ENCODE peak calls at places on chromosomes 16 and 17, in nine cellular contexts. N is tibial nerve; K is Peyer's patch; M is IMR-90; Q is left lung; O is HCT116; X is CD8-positive, alpha-beta T cell; E is stomach; P is mammary epithelial cell. W is an unnamed sample.
A peak's percentile ranks its signal among the peaks of the same experiment; 100 is the strongest.

GRCh38 chr17:4249452-4250029 is 14.2 kb downstream of the ANKFY1 start:
- DNase-seq in E (no peak), K (no peak), Q (no peak), O (no peak), N (no peak), X (no peak), M (peak; percentile 38), P (peak; percentile 32), W (no peak)

GRCh38 chr17:38606646-38607611 is 1.2 kb upstream of the SRCIN1 start:
- DNase-seq in O (no peak), Q (no peak), E (peak; percentile 49), K (no peak), M (no peak), N (no peak), X (no peak), P (no peak), W (no peak)

GRCh38 chr16:78396046-78396445 is 296.6 kb downstream of the WWOX start:
- DNase-seq in Q (no peak), X (no peak), M (no peak), N (no peak), P (no peak), O (peak; percentile 3), E (no peak), K (no peak), W (no peak)

GRCh38 chr17:19706791-19707727 is 9.3 kb downstream of the SLC47A2 start:
- DNase-seq in Q (no peak), N (no peak), K (no peak), P (peak; percentile 68), O (no peak), E (no peak), M (no peak), X (no peak), W (no peak)

GRCh38 chr17:42135664-42136653 is 13.4 kb downstream of the HSPB9 start:
- DNase-seq in Q (peak; percentile 89), X (no peak), E (peak; percentile 91), M (peak; percentile 85), P (peak; percentile 37), N (no peak), K (peak; percentile 66), O (peak; percentile 7), W (peak; percentile 90)

GRCh38 chr17:60598001-60598736 is 1.8 kb upstream of the PPM1D start:
- DNase-seq in K (no peak), P (no peak), X (no peak), N (no peak), E (no peak), M (no peak), Q (no peak), O (no peak), W (no peak)

GRCh38 chr17:71649986-71650385 is 470.8 kb upstream of the SOX9 start:
- DNase-seq in Q (no peak), X (no peak), P (no peak), N (no peak), E (no peak), O (no peak), M (peak; percentile 86), K (no peak), W (no peak)

GRCh38 chr16:64882385-64882784 is 239.5 kb downstream of the CDH11 start:
- DNase-seq in P (no peak), M (no peak), N (no peak), K (no peak), O (no peak), Q (no peak), E (no peak), X (no peak), W (no peak)

GRCh38 chr16:67243481-67243880 is 3.8 kb downstream of the FHOD1 start:
- DNase-seq in X (no peak), Q (no peak), M (no peak), O (no peak), K (no peak), P (no peak), N (no peak), E (no peak), W (no peak)

GRCh38 chr17:4199818-4200402 is 56.9 kb downstream of the CYB5D2 start:
- DNase-seq in P (peak; percentile 13), X (peak; percentile 43), N (no peak), M (peak; percentile 42), K (no peak), E (no peak), O (peak; percentile 18), Q (no peak), W (no peak)

GRCh38 chr16:76614255-76614654 is 337.1 kb downstream of the CNTNAP4 start:
- DNase-seq in P (no peak), K (no peak), X (no peak), Q (no peak), E (no peak), N (no peak), O (no peak), M (no peak), W (no peak)

GRCh38 chr16:57041182-57042156 is 50.9 kb upstream of the CPNE2 start:
- DNase-seq in P (no peak), Q (no peak), K (peak; percentile 89), E (peak; percentile 43), O (no peak), N (no peak), X (peak; percentile 84), M (no peak), W (no peak)

GRCh38 chr16:23869052-23869451 is 33.3 kb downstream of the PRKCB start:
- DNase-seq in Q (no peak), X (peak; percentile 28), P (no peak), M (no peak), O (no peak), E (no peak), N (no peak), K (no peak), W (no peak)

GRCh38 chr16:22337045-22337444 is 37.4 kb downstream of the CDR2 start:
- DNase-seq in O (no peak), K (no peak), P (no peak), N (no peak), M (no peak), E (no peak), Q (no peak), X (no peak), W (no peak)

GRCh38 chr16:57474671-57475661 is 11.3 kb downstream of the DOK4 start:
- DNase-seq in P (no peak), N (no peak), O (no peak), K (no peak), M (no peak), X (no peak), Q (no peak), E (no peak), W (no peak)

GRCh38 chr16:1379863-1380174 is 28.1 kb downstream of the GNPTG start:
- DNase-seq in M (no peak), P (no peak), E (no peak), N (no peak), O (no peak), K (no peak), Q (no peak), X (no peak), W (no peak)

GRCh38 chr17:28521296-28522085 is 15.3 kb downstream of the FOXN1 start:
- DNase-seq in Q (no peak), O (no peak), K (no peak), X (no peak), P (no peak), M (no peak), N (no peak), E (no peak), W (no peak)

GRCh38 chr17:57585341-57586098 is 159.6 kb downstream of the CCDC182 start:
- DNase-seq in E (no peak), N (no peak), Q (no peak), K (no peak), X (no peak), P (no peak), O (no peak), M (no peak), W (no peak)

GRCh38 chr16:50457979-50458461 is 89.2 kb upstream of the BRD7 start:
- DNase-seq in X (no peak), Q (no peak), P (no peak), O (no peak), N (no peak), M (no peak), K (no peak), E (no peak), W (no peak)
- H3K9me3 ChIP-seq in X (no peaks in the 10 kb centered on the region), Q (no peaks in the 10 kb centered on the region), P (no peaks in the 10 kb centered on the region), O (no peaks in the 10 kb centered on the region), N (no peaks in the 10 kb centered on the region), M (no peaks in the 10 kb centered on the region), K (no peaks in the 10 kb centered on the region), E (no peaks in the 10 kb centered on the region), W (no peaks in the 10 kb centered on the region)

GRCh38 chr17:30821751-30822723 is 2.5 kb downstream of the CRLF3 start:
- DNase-seq in X (no peak), N (no peak), Q (no peak), O (no peak), P (no peak), M (no peak), E (no peak), K (no peak), W (no peak)

GRCh38 chr17:30816165-30816564 is 8.3 kb downstream of the CRLF3 start:
- DNase-seq in N (no peak), Q (no peak), M (no peak), K (no peak), X (no peak), O (no peak), E (no peak), P (no peak), W (no peak)

GRCh38 chr17:30824002-30824355 is 513 bp downstream of the CRLF3 start:
- DNase-seq in N (no peak), M (no peak), O (no peak), Q (peak; percentile 43), K (no peak), E (no peak), X (peak; percentile 27), P (peak; percentile 30), W (no peak)

GRCh38 chr17:30823425-30823824 is 1.1 kb downstream of the CRLF3 start:
- DNase-seq in P (no peak), Q (no peak), N (no peak), E (no peak), X (no peak), M (no peak), K (no peak), O (no peak), W (no peak)

GRCh38 chr17:30819941-30820705 is 4.4 kb downstream of the CRLF3 start:
- DNase-seq in K (no peak), N (no peak), P (no peak), M (peak; percentile 9), O (no peak), E (no peak), X (no peak), Q (no peak), W (no peak)
- H3K4me1 ChIP-seq in K (peaks cover 3% of the 10 kb centered on the region), N (peaks cover 9% of the 10 kb centered on the region), P (peaks cover 16% of the 10 kb centered on the region), M (peaks cover 3% of the 10 kb centered on the region), O (peaks cover 7% of the 10 kb centered on the region), E (peaks cover 26% of the 10 kb centered on the region), X (peaks cover 65% of the 10 kb centered on the region), Q (peaks cover 10% of the 10 kb centered on the region), W (peaks cover 51% of the 10 kb centered on the region)

GRCh38 chr16:86509759-86510464 is 415 bp upstream of the FOXF1 start:
- DNase-seq in X (no peak), N (no peak), O (no peak), Q (peak; percentile 69), M (peak; percentile 96), K (peak; percentile 20), E (peak; percentile 46), P (peak; percentile 23), W (no peak)
- H3K27me3 ChIP-seq in X (peaks cover 8% of the 10 kb centered on the region), N (peaks cover 10% of the 10 kb centered on the region), O (peaks cover under 1% of the 10 kb centered on the region), Q (peaks cover 81% of the 10 kb centered on the region), M (no peaks in the 10 kb centered on the region), K (peaks cover 5% of the 10 kb centered on the region), E (peaks cover 100% of the 10 kb centered on the region), P (peaks cover 90% of the 10 kb centered on the region), W (peaks cover 77% of the 10 kb centered on the region)

DNA sequence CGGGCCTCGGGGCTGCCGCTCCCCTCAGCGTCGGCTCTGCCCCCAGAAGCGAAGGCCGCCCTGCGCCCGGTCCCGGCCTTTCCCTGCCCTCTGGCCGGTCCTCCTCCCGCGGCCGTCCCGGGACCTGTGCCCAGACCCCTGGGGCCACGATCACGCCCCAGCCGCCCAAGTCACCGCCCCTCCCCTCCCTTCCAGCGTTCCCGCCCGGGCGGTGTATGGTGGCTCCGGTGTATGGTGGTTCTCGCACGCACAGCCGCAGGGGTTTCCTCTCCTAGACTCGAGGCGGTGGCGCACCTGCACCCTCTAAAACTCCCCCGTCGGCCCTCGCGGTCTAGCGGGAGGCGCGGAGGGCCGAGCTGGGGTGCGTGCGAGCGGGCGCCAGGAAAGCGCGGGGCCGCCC is 10.0 kb downstream of the TIGD7 start:
- DNase-seq in Q (no peak), M (no peak), O (no peak), P (no peak), E (no peak), X (no peak), K (no peak), N (no peak), W (no peak)
- H3K9me3 ChIP-seq in Q (no peaks in the 10 kb centered on the region), M (peaks cover 62% of the 10 kb centered on the region), O (peaks cover 12% of the 10 kb centered on the region), P (peaks cover 52% of the 10 kb centered on the region), E (peaks cover 85% of the 10 kb centered on the region), X (peaks cover 53% of the 10 kb centered on the region), K (peaks cover 6% of the 10 kb centered on the region), N (peaks cover 100% of the 10 kb centered on the region), W (peaks cover 78% of the 10 kb centered on the region)